ENCODE peak calls at places on chromosome 15, in six cellular contexts. R is fibroblast of pulmonary artery, I is BJ, L is AG10803, Z is coronary artery, Y is astrocyte of the cerebellum. G is an unnamed sample.

GRCh38 chr15:85837011-85837433 is 42.3 kb upstream of the KLHL25 start:
- DNase-seq in I (no peak), Y (no peak), Z (no peak), R (peak; percentile 8), L (no peak), G (no peak)

GRCh38 chr15:44670087-44670945 is 6.9 kb upstream of the SPG11 start:
- DNase-seq in Z (no peak), Y (no peak), R (no peak), I (no peak), L (no peak), G (no peak)

GRCh38 chr15:31352911-31353811 is 26.5 kb downstream of the KLF13 start:
- DNase-seq in I (peak; percentile 81), Z (peak; percentile 84), L (peak; percentile 92), R (peak; percentile 90), Y (peak; percentile 95), G (peak; percentile 81)

GRCh38 chr15:70974004-70974832 is 81.6 kb downstream of the LRRC49 start:
- DNase-seq in Y (peak; percentile 53), L (peak; percentile 68), R (peak; percentile 82), Z (no peak), I (peak; percentile 24), G (peak; percentile 62)

GRCh38 chr15:44489464-44489863 is 47.5 kb upstream of the EIF3J start:
- DNase-seq in I (peak; percentile 64), R (peak; percentile 78), Y (peak; percentile 72), Z (no peak), L (peak; percentile 69), G (peak; percentile 79)

GRCh38 chr15:82750831-82751181 is 41.1 kb upstream of the AP3B2 start:
- DNase-seq in R (no peak), Z (no peak), L (no peak), I (no peak), Y (no peak), G (peak; percentile 6)

GRCh38 chr15:34721802-34722795 is 32.7 kb downstream of the GJD2 start:
- DNase-seq in R (peak; percentile 30), I (peak; percentile 49), Y (no peak), L (peak; percentile 92), Z (peak; percentile 81), G (peak; percentile 94)

GRCh38 chr15:60128000-60128376 is 123.9 kb downstream of the FOXB1 start:
- DNase-seq in Y (no peak), Z (no peak), I (no peak), R (peak; percentile 42), L (peak; percentile 47), G (peak; percentile 16)

GRCh38 chr15:65885668-65886218 is 16.5 kb downstream of the RAB11A start:
- DNase-seq in I (no peak), Y (no peak), Z (no peak), R (no peak), L (no peak), G (no peak)

GRCh38 chr15:81274932-81275341 is 49.0 kb downstream of the STARD5 start:
- DNase-seq in I (no peak), R (peak; percentile 95), L (peak; percentile 79), Y (peak; percentile 76), Z (no peak), G (peak; percentile 70)

GRCh38 chr15:39472661-39473657 is 107.9 kb upstream of the THBS1 start:
- DNase-seq in R (peak; percentile 100), L (peak; percentile 99), Z (peak; percentile 96), Y (no peak), I (peak; percentile 100), G (peak; percentile 99)

GRCh38 chr15:65089206-65089824 is 12.8 kb downstream of the KBTBD13 start:
- DNase-seq in I (no peak), Y (no peak), R (peak; percentile 74), Z (no peak), L (no peak), G (no peak)

GRCh38 chr15:96117275-96117674 is 213.2 kb upstream of the NR2F2 start:
- DNase-seq in R (no peak), I (no peak), Z (no peak), L (no peak), Y (no peak), G (no peak)

GRCh38 chr15:47888721-47889120 is 171.4 kb downstream of the SEMA6D start:
- DNase-seq in Z (no peak), Y (no peak), L (peak; percentile 55), R (no peak), I (no peak), G (no peak)

GRCh38 chr15:58980351-58980939 is 7.0 kb upstream of the RNF111 start:
- DNase-seq in R (peak; percentile 70), Y (peak; percentile 35), L (peak; percentile 49), Z (no peak), I (no peak), G (peak; percentile 11)

GRCh38 chr15:74335396-74335795 is 32.0 kb downstream of the CYP11A1 start:
- DNase-seq in L (no peak), Y (no peak), R (no peak), Z (no peak), I (no peak), G (no peak)

GRCh38 chr15:89385596-89386242 is 51.1 kb upstream of the POLG start:
- DNase-seq in Y (peak; percentile 85), R (no peak), I (no peak), Z (no peak), L (no peak), G (no peak)

GRCh38 chr15:88834211-88834812 is 31.1 kb downstream of the ACAN start:
- DNase-seq in L (peak; percentile 59), R (peak; percentile 62), Y (no peak), Z (peak; percentile 81), I (no peak), G (peak; percentile 20)

GRCh38 chr15:58628206-58629057 is 121.1 kb downstream of the ADAM10 start:
- DNase-seq in Z (no peak), L (no peak), R (peak; percentile 9), Y (no peak), I (no peak), G (no peak)

GRCh38 chr15:32994810-32995424 is 199.6 kb downstream of the FMN1 start:
- DNase-seq in I (no peak), Y (peak; percentile 53), Z (no peak), R (peak; percentile 79), L (peak; percentile 63), G (peak; percentile 63)

GRCh38 chr15:65550681-65551098 is 20.4 kb downstream of the HACD3 start:
- DNase-seq in R (peak; percentile 25), L (peak; percentile 15), I (no peak), Z (no peak), Y (peak; percentile 88), G (peak; percentile 1)

GRCh38 chr15:43243246-43243645 is 22.4 kb upstream of the EPB42 start:
- DNase-seq in Z (peak; percentile 4), R (no peak), I (no peak), Y (no peak), L (no peak), G (no peak)

DNA sequence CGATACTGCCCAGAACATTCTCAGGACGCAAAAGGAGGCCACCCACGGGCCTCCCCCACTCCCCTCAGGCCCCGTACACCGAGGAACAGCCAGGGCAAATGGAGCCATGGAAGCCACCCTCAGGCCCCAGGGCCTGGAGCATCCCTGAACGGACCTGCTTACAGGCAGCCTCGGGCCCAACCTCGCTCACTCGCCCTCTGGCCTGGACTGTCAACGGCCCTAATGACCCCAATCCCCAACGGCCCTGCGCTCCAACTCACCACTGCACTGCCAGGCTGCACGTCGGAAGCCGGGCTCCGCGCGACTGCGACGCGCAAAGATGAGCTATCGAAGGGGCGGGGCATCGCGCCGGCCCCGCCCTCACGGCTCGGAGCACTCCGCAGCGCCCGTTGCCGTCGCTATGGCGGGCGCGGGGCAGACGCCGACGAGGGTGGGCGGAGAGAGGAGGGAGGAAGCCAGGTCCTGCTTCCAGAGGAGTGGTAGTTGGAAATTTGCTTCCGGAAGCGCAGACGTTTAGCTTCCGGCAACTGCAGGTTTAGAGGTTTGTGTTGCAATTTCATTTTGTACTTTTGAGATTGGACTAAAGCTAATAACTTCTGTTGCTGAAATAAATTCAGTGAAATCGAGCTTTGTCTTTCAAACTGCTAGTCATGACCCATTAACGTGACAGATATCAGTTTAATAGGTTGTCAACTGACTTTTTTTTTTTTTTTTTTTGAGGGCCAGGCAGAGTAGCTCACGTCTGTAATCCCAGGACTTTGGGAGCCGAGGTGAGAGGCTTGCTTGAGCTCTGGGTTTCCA is at the start of gene SKIC8:
- DNase-seq in L (peak; percentile 88), I (peak; percentile 62), Z (peak; percentile 94), Y (peak; percentile 68), R (peak; percentile 94), G (peak; percentile 86)
- TF ChIP-seq CTCF in L (no peak), I (no peak), Z (no peak), Y (no peak), R (no peak), G (no peak)

DNA sequence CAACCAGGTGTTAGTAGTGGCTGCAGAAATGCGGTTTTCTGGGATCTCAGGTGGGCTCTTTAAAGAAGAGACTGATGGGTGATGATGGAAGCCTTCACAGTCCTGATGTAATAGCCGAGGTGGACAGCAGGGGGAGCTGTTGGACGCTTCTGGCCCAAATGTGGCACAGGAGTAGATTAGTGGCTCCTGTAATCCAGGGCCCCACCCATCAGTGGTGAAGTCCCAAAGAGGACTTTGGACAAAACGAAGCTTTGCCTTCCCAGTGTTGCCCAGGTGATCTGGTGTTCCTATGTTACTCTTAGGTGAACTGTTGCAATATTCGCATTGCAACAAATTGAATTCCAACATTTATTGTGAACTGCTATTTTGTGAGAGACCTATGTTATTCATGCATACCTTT is 31.8 kb upstream of the MYZAP start:
- DNase-seq in L (peak; percentile 31), Z (peak; percentile 77), I (no peak), Y (no peak), R (peak; percentile 57), G (peak; percentile 9)
- TF ChIP-seq CTCF in L (peak; percentile 91), Z (peak; percentile 59), I (peak; percentile 92), Y (peak; percentile 87), R (peak; percentile 93), G (peak; percentile 94)

DNA sequence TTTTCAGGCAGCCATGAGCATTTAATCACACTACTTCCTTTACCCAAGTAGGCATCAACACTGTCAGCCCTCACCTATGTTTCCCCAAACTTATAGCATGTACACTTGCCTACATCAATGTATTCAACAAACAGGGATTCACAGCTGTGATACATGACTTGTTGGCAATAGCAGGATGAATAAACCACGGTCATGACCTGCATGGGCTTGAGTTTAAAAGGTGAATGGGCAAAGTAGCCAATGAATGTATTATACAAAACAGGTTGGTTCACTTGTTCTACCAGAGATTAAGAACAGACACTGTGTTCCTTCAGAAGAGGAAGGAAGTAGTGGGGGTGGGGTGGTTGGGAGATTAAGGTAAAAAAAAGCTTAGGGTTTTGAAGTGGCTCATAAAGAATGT is 861.9 kb upstream of the SEMA6D start:
- DNase-seq in Y (no peak), Z (no peak), L (no peak), R (no peak), I (no peak), G (no peak)
- TF ChIP-seq CTCF in Y (no peak), Z (no peak), L (no peak), R (no peak), I (no peak), G (no peak)

GRCh38 chr15:45794768-45795486 is 160.1 kb downstream of the SQOR start:
- DNase-seq in Z (no peak), Y (no peak), I (no peak), L (no peak), R (no peak), G (no peak)

GRCh38 chr15:45796433-45796832 is 161.6 kb downstream of the SQOR start:
- DNase-seq in R (no peak), Y (no peak), I (no peak), Z (no peak), L (no peak), G (no peak)

GRCh38 chr15:45794304-45794703 is 159.5 kb downstream of the SQOR start:
- DNase-seq in Y (no peak), L (no peak), I (no peak), Z (no peak), R (no peak), G (no peak)

GRCh38 chr15:45799508-45799907 is 164.7 kb downstream of the SQOR start:
- DNase-seq in Y (no peak), L (no peak), Z (no peak), R (no peak), I (no peak), G (no peak)

GRCh38 chr15:45795487-45796069 is 160.7 kb downstream of the SQOR start:
- DNase-seq in Y (peak; percentile 12), L (peak; percentile 41), Z (no peak), I (peak; percentile 4), R (peak; percentile 80), G (peak; percentile 37)
- TF ChIP-seq CTCF in Y (peak; percentile 53), L (peak; percentile 61), Z (peak; percentile 32), I (peak; percentile 69), R (peak; percentile 83), G (peak; percentile 81)